ENCODE peak calls at places on chromosomes 5 and 9, in four cellular contexts. O is HepG2, U is GM12891, D is K562. B is an unnamed sample.

GRCh38 chr5:179880848-179881590 is 22.4 kb upstream of the MRNIP start:
- DNase-seq in U (no peak), O (no peak), D (no peak), B (no peak)

GRCh38 chr5:54383225-54383624 is 72.3 kb upstream of the HSPB3 start:
- DNase-seq in O (no peak), U (no peak), D (no peak), B (no peak)

GRCh38 chr9:130860458-130861316 is 25.6 kb downstream of the ABL1 start:
- DNase-seq in O (no peak), U (no peak), D (peak), B (no peak)

GRCh38 chr5:148708854-148709253 is 54.5 kb upstream of the HTR4 start:
- DNase-seq in U (no peak), D (no peak), O (no peak), B (no peak)

GRCh38 chr9:86667307-86667706 is 280.0 kb downstream of the GAS1 start:
- DNase-seq in U (no peak), O (no peak), D (no peak), B (no peak)

GRCh38 chr9:7313389-7313788 is 486.2 kb downstream of the DMAC1 start:
- DNase-seq in O (no peak), U (no peak), D (no peak), B (no peak)

GRCh38 chr5:154473581-154474266 is 4.3 kb downstream of the HAND1 start:
- DNase-seq in O (no peak), D (no peak), U (no peak), B (no peak)

GRCh38 chr5:79924936-79925893 is 65.8 kb downstream of the MTX3 start:
- DNase-seq in U (no peak), D (no peak), O (no peak), B (no peak)

GRCh38 chr5:95900383-95900958 is 61.2 kb downstream of the ELL2 start:
- DNase-seq in U (no peak), D (no peak), O (no peak), B (no peak)

DNA sequence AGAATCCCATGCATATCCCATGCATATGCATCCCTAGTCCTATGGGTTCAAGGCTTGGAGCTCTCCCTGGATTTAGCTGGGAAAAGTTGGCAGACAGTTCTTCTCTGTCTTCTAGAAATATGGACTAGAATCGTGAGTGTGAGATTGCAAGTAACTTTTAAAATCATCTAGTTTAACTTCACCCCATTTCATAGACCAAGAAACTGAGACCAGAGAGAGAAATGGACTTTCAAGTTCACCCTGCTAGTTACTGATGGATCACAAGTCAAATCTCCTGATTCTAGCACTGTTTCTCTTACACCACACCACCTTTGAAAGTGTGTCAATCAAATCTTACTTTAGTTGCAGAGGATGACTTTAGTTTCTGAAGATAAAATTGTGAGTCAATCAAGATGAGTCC is 13.4 kb downstream of the TGFBI start:
- DNase-seq in O (no peak), D (no peak), U (no peak), B (no peak)
- TF ChIP-seq POLR2A in O (no peak), D (no peak), U (no peak), B (no peak)

DNA sequence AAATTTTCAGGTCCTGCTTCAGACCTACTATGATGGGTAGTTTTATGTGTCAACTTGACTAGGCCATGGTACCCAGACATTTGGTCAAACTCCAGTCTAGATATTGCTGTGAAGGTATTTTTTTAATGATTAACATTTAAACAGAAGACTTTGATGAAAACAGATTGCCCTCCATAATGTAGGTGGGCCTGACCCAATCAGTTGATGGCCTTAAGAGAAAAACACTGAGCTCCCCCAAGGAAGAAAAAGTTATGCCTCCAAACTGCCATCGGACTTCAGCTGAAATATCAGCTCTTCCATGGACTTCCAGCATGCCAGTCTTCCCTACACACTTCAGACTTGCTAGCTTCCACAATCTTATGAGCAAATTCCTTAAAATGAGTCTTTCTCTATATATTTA is 67.3 kb upstream of the TYRP1 start:
- DNase-seq in U (no peak), D (no peak), O (no peak), B (no peak)
- TF ChIP-seq TAF1 in U (no peak), D (no peak), O (no peak), B (no peak)

DNA sequence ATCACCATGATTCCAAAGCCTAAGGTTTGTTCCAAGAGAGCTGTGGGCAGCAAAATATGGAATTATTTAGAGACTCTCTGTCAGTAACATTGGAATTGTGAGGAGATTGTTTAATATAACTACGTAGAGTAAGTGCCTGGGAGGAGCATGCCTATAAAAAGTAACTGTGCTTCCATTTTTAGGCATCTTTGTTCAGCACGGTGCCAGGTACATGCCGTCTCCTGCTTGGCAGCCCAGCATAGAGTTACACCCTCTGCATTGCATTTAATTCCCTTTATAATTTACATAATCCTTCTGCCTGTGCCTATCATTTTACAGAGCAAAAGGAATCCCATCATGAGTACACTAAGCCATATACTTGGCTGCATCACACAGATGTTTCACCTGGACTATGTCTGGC is 32.1 kb upstream of the ALDH1A1 start:
- DNase-seq in U (no peak), O (no peak), D (no peak), B (no peak)
- TF ChIP-seq POLR2AphosphoS5 in U (no peak), O (no peak), D (no peak), B (no peak)

GRCh38 chr5:65624025-65624569 is at the start of gene TRIM23:
- DNase-seq in O (peak), D (peak), U (peak), B (peak)
- TF ChIP-seq POLR2A in O (peak), D (peak), U (peak), B (peak)

GRCh38 chr9:136242248-136242647 is 3.4 kb downstream of the QSOX2 start:
- DNase-seq in O (no peak), U (no peak), D (no peak), B (no peak)

GRCh38 chr9:136244116-136244775 is 1.4 kb downstream of the QSOX2 start:
- DNase-seq in O (peak), U (peak), D (peak), B (no peak)

GRCh38 chr9:136241540-136241939 is 4.1 kb downstream of the QSOX2 start:
- DNase-seq in D (peak), U (no peak), O (no peak), B (no peak)

GRCh38 chr9:136243631-136244030 is 2.0 kb downstream of the QSOX2 start:
- DNase-seq in D (no peak), U (no peak), O (no peak), B (no peak)

GRCh38 chr9:136242908-136243525 is 2.6 kb downstream of the QSOX2 start:
- DNase-seq in O (no peak), U (no peak), D (peak), B (no peak)
- TF ChIP-seq TAF1 in O (no peak), U (no peak), D (no peak), B (no peak)

DNA sequence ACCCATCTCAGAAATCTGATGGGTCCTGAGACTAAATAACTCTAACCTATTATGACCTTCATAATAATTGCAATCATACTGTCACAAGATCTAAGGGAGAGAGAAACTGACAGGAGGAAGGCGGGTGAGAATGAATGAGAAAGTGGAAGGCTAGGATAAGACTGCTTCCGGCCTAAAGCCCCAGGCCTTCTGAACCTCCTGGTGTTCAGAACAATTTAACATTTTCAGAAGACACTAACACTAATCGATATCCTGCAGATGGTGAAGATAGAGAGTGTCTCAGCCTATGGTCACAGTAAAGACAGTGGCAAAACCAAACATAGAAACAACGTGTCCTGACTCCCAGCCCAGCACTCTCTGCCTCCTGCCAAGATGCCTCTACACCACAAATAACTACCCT is 1.2 kb downstream of the RPS14 start:
- DNase-seq in D (no peak), U (no peak), O (no peak), B (no peak)
- TF ChIP-seq POLR2AphosphoS5 in D (no peak), U (no peak), O (no peak), B (no peak)

GRCh38 chr5:522899-523657 is 1.2 kb downstream of the SLC9A3 start:
- DNase-seq in D (no peak), U (no peak), O (no peak), B (no peak)
- TF ChIP-seq POLR2A in D (no peak), U (no peak), O (no peak), B (no peak)

GRCh38 chr9:127365461-127365860 is 31.5 kb upstream of the SLC2A8 start:
- DNase-seq in O (no peak), U (no peak), D (no peak), B (no peak)

GRCh38 chr9:127369428-127369827 is 27.5 kb upstream of the SLC2A8 start:
- DNase-seq in O (no peak), U (no peak), D (no peak), B (no peak)

GRCh38 chr9:127368852-127369402 is 28.0 kb upstream of the SLC2A8 start:
- DNase-seq in D (no peak), O (no peak), U (no peak), B (no peak)

GRCh38 chr9:127370147-127370579 is 26.8 kb upstream of the SLC2A8 start:
- DNase-seq in O (no peak), D (no peak), U (no peak), B (no peak)

GRCh38 chr9:127366594-127366993 is 30.4 kb upstream of the SLC2A8 start:
- DNase-seq in D (no peak), O (no peak), U (no peak), B (no peak)
- TF ChIP-seq TAF1 in D (no peak), O (no peak), U (no peak), B (no peak)

B was measured in GM12892.